ENCODE peak calls at places on chromosome 22, in seven cellular contexts. N, S, Z, T, E, J and A are unnamed samples.

GRCh38 chr22:32545801-32546200 is 71.2 kb downstream of the FBXO7 start:
- DNase-seq in J (no peak), N (no peak), E (peak; percentile 45), S (no peak), T (peak; percentile 55), Z (no peak), A (no peak)

GRCh38 chr22:24953294-24954113 is 988 bp downstream of the KIAA1671 start:
- DNase-seq in T (no peak), Z (no peak), S (peak; percentile 83), N (no peak), J (no peak), E (no peak), A (no peak)

GRCh38 chr22:37063436-37064420 is 12.2 kb downstream of the KCTD17 start:
- DNase-seq in E (no peak), S (peak; percentile 67), T (no peak), Z (no peak), N (peak; percentile 15), J (peak; percentile 23), A (no peak)

GRCh38 chr22:50180727-50181521 is 4.8 kb upstream of the TRABD start:
- DNase-seq in S (peak; percentile 70), T (no peak), N (no peak), Z (no peak), J (no peak), E (no peak), A (no peak)

GRCh38 chr22:20262582-20263147 is 5.5 kb downstream of the RTN4R start:
- DNase-seq in E (no peak), S (no peak), N (no peak), T (no peak), J (no peak), Z (no peak), A (no peak)

GRCh38 chr22:23053051-23053707 is 17.1 kb upstream of the GNAZ start:
- DNase-seq in N (no peak), J (no peak), S (peak; percentile 32), Z (no peak), T (no peak), E (no peak), A (no peak)

GRCh38 chr22:38638734-38639133 is 17.5 kb downstream of the FAM227A start:
- DNase-seq in T (peak; percentile 52), N (no peak), S (no peak), Z (no peak), J (no peak), E (peak; percentile 18), A (no peak)

GRCh38 chr22:50085211-50085999 is at the start of gene MLC1:
- DNase-seq in J (no peak), T (peak; percentile 88), Z (no peak), N (no peak), S (peak; percentile 46), E (peak; percentile 25), A (no peak)

GRCh38 chr22:49091917-49092545 is 735.6 kb downstream of the BRD1 start:
- DNase-seq in T (no peak), E (no peak), N (no peak), J (no peak), Z (no peak), S (peak; percentile 39), A (no peak)

GRCh38 chr22:32123657-32124056 is 35.4 kb downstream of the C22orf42 start:
- DNase-seq in E (no peak), N (peak; percentile 24), S (no peak), T (no peak), Z (no peak), J (no peak), A (no peak)

GRCh38 chr22:36862251-36863242 is 1.7 kb downstream of the NCF4 start:
- DNase-seq in E (no peak), T (no peak), Z (no peak), N (no peak), S (no peak), J (no peak), A (no peak)

GRCh38 chr22:17562906-17563870 is at the start of gene SLC25A18:
- DNase-seq in J (no peak), N (no peak), S (peak; percentile 78), T (peak; percentile 30), E (no peak), Z (no peak), A (peak; percentile 14)

GRCh38 chr22:16949561-16949960 is 58.5 kb downstream of the GAB4 start:
- DNase-seq in J (no peak), E (no peak), Z (no peak), S (no peak), T (no peak), N (no peak), A (no peak)

GRCh38 chr22:31127181-31127772 is 4.5 kb downstream of the INPP5J start:
- DNase-seq in Z (no peak), J (no peak), N (no peak), S (no peak), E (no peak), T (no peak), A (no peak)

GRCh38 chr22:29737251-29738117 is 17.7 kb downstream of the CABP7 start:
- DNase-seq in N (no peak), J (no peak), S (no peak), Z (no peak), E (no peak), T (peak; percentile 11), A (no peak)

GRCh38 chr22:37070744-37071143 is 19.2 kb downstream of the KCTD17 start:
- DNase-seq in E (no peak), N (no peak), S (no peak), Z (no peak), T (no peak), J (no peak), A (no peak)

GRCh38 chr22:19797086-19797485 is 36.5 kb downstream of the TBX1 start:
- DNase-seq in E (no peak), J (no peak), N (no peak), T (no peak), S (peak; percentile 51), Z (no peak), A (no peak)

GRCh38 chr22:20206709-20207215 is 55.9 kb upstream of the CCDC188 start:
- DNase-seq in J (peak; percentile 22), E (peak; percentile 22), Z (peak; percentile 29), T (no peak), N (no peak), S (no peak), A (no peak)

GRCh38 chr22:37501610-37502341 is 15.6 kb upstream of the MFNG start:
- DNase-seq in S (peak; percentile 92), T (peak; percentile 90), J (no peak), N (peak; percentile 90), E (peak; percentile 93), Z (peak; percentile 88), A (no peak)

GRCh38 chr22:38467904-38468760 is at the start of gene KDELR3:
- DNase-seq in T (peak; percentile 76), J (no peak), E (peak; percentile 71), S (peak; percentile 89), Z (peak; percentile 81), N (peak; percentile 62), A (no peak)

GRCh38 chr22:35409783-35410662 is 10.1 kb downstream of the MCM5 start:
- DNase-seq in T (no peak), Z (no peak), E (no peak), J (no peak), N (no peak), S (no peak), A (no peak)

GRCh38 chr22:38148252-38148651 is 33.4 kb downstream of the PLA2G6 start:
- DNase-seq in S (peak; percentile 4), Z (peak; percentile 70), J (no peak), N (peak; percentile 37), T (peak; percentile 85), E (peak; percentile 66), A (no peak)

GRCh38 chr22:16955678-16956210 is 52.3 kb downstream of the GAB4 start:
- DNase-seq in S (no peak), E (no peak), Z (no peak), J (no peak), T (no peak), N (no peak), A (no peak)

GRCh38 chr22:42937164-42937854 is 77.6 kb downstream of the PACSIN2 start:
- DNase-seq in T (peak; percentile 91), J (no peak), S (peak; percentile 81), E (peak; percentile 87), N (peak; percentile 79), Z (peak; percentile 88), A (no peak)
- H3K9ac ChIP-seq in T (peak overlapping the region; percentile 9), J (no peak overlapping the region), S (peak overlapping the region; percentile 29), E (no peak overlapping the region), N (peak overlapping the region; percentile 73), Z (peak overlapping the region; percentile 45), A (no peak overlapping the region)

DNA sequence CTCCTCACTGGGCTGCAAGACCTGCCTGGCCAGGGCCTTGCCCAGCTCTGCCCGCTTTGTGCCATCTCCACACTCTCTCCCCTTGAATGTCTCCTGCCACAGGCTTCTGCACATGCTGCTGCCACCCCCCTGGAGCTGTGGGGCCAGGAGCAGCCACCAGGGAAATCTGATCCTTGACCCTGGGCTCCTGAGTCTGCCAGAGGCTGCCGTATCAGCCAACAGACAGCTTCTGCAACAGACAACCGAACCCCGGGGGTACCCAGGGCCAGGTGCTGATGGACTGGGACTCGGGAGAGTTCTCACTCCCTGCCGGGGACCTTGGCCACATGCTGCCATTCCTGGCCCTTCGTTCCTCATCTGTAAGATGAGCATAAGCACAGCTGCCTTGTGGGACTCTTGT is 3.3 kb upstream of the PPARA start:
- DNase-seq in Z (no peak), N (no peak), E (no peak), T (no peak), J (no peak), S (peak; percentile 77), A (no peak)
- H3K9ac ChIP-seq in Z (no peak overlapping the region), N (no peak overlapping the region), E (no peak overlapping the region), T (no peak overlapping the region), J (no peak overlapping the region), S (peak overlapping the region; percentile 51), A (no peak overlapping the region)

DNA sequence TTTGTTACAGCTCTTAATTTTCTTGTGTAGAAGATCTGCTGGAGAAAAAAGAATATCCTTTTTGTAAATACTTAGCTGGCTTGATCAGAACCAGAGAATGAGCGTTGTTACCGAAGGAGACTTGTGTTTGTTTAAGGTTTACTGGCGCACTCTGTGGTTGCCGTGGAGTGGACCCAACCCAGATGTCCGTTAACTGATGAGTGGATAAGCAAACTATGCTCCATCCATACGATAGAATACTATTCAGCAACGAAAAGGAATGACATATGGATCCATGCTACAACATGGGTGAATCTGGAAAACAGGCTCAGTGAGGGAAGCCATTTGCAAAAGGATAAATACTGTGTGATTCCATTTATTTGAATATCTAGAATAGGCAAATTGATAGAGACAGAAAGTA is 18.7 kb downstream of the PARVB start:
- DNase-seq in N (no peak), T (peak; percentile 59), E (peak; percentile 51), J (no peak), S (no peak), Z (no peak), A (no peak)
- H3K9ac ChIP-seq in N (no peak overlapping the region), T (no peak overlapping the region), E (no peak overlapping the region), J (no peak overlapping the region), S (no peak overlapping the region), Z (no peak overlapping the region), A (no peak overlapping the region)

GRCh38 chr22:40855104-40855959 is 1.1 kb downstream of the ST13 start:
- DNase-seq in S (no peak), J (no peak), T (peak; percentile 24), N (no peak), Z (peak; percentile 35), E (no peak), A (no peak)

GRCh38 chr22:40853330-40853729 is 3.1 kb downstream of the ST13 start:
- DNase-seq in N (no peak), J (no peak), T (no peak), S (no peak), E (no peak), Z (no peak), A (no peak)

GRCh38 chr22:40855960-40856512 is 403 bp downstream of the ST13 start:
- DNase-seq in N (no peak), S (peak; percentile 80), E (peak; percentile 18), J (no peak), T (peak; percentile 38), Z (peak; percentile 39), A (peak; percentile 53)

GRCh38 chr22:40856513-40857308 is at the start of the genes ST13 and XPNPEP3:
- DNase-seq in E (peak; percentile 95), S (peak; percentile 99), T (peak; percentile 94), Z (peak; percentile 95), J (peak; percentile 98), N (peak; percentile 90), A (peak; percentile 97)

GRCh38 chr22:40853961-40854360 is 2.5 kb downstream of the ST13 start:
- DNase-seq in T (peak; percentile 12), N (no peak), E (no peak), S (no peak), Z (peak; percentile 6), J (no peak), A (no peak)
- H3K9ac ChIP-seq in T (no peak overlapping the region), N (peak overlapping the region; percentile 98), E (no peak overlapping the region), S (peak overlapping the region; percentile 39), Z (peak overlapping the region; percentile 96), J (peak overlapping the region; percentile 84), A (no peak overlapping the region)